ENCODE peak calls at places on chromosomes 4 and X, in seven cellular contexts. M, U, S, Q, R, E and L are unnamed samples.

GRCh38 chr4:2322227-2322626 is 60.3 kb upstream of the MXD4 start:
- DNase-seq in M (no peak), U (no peak), S (no peak), Q (no peak), R (no peak), E (no peak), L (no peak)

GRCh38 chr4:7778524-7779193 is 161.0 kb downstream of the AFAP1 start:
- DNase-seq in M (no peak), U (no peak), S (no peak), Q (no peak), R (no peak), E (no peak), L (no peak)

GRCh38 chrX:14630724-14631123 is 101.4 kb downstream of the GLRA2 start:
- DNase-seq in M (no peak), U (no peak), S (no peak), Q (no peak), R (no peak), E (peak; percentile 23), L (no peak)

GRCh38 chr4:5960197-5960880 is 57.9 kb downstream of the C4orf50 start:
- DNase-seq in M (no peak), U (no peak), S (no peak), Q (no peak), R (no peak), E (no peak), L (no peak)

GRCh38 chr4:751676-752075 is 46.0 kb downstream of the PCGF3 start:
- DNase-seq in M (peak; percentile 55), U (no peak), S (no peak), Q (no peak), R (no peak), E (no peak), L (no peak)

GRCh38 chr4:72326692-72327632 is 242.1 kb downstream of the ADAMTS3 start:
- DNase-seq in M (peak; percentile 21), U (no peak), S (no peak), Q (no peak), R (no peak), E (peak; percentile 68), L (no peak)

GRCh38 chrX:130772313-130773140 is 130.5 kb downstream of the ENOX2 start:
- DNase-seq in M (peak; percentile 19), U (no peak), S (no peak), Q (no peak), R (peak; percentile 36), E (peak; percentile 83), L (peak; percentile 0)

GRCh38 chr4:58767598-58767997 is 1657.4 kb upstream of the IGFBP7 start:
- DNase-seq in M (no peak), U (no peak), S (no peak), Q (no peak), R (no peak), E (no peak), L (no peak)

GRCh38 chr4:56907489-56908205 is at the start of gene REST:
- DNase-seq in M (peak; percentile 92), U (peak; percentile 74), S (peak; percentile 97), Q (peak; percentile 80), R (peak; percentile 55), E (peak; percentile 90), L (no peak)

GRCh38 chr4:8198906-8199593 is at the start of gene SH3TC1:
- DNase-seq in M (peak; percentile 97), U (peak; percentile 48), S (no peak), Q (peak; percentile 51), R (peak; percentile 94), E (peak; percentile 97), L (peak; percentile 62)

GRCh38 chrX:147405764-147406163 is 506.0 kb upstream of the FMR1 start:
- DNase-seq in M (no peak), U (no peak), S (peak; percentile 23), Q (no peak), R (no peak), E (no peak), L (no peak)

GRCh38 chr4:84740071-84740470 is 157.1 kb downstream of the CDS1 start:
- DNase-seq in M (no peak), U (no peak), S (no peak), Q (no peak), R (no peak), E (no peak), L (no peak)

GRCh38 chr4:55087016-55087929 is 38.1 kb downstream of the KDR start:
- DNase-seq in M (peak; percentile 61), U (no peak), S (no peak), Q (no peak), R (no peak), E (peak; percentile 19), L (no peak)

GRCh38 chrX:40010550-40011364 is 87.0 kb downstream of the BCOR start:
- DNase-seq in M (peak; percentile 66), U (no peak), S (peak; percentile 71), Q (no peak), R (no peak), E (no peak), L (no peak)

GRCh38 chrX:19630776-19631707 is 115.7 kb upstream of the MAP3K15 start:
- DNase-seq in M (no peak), U (no peak), S (no peak), Q (no peak), R (no peak), E (no peak), L (no peak)

GRCh38 chrX:9434151-9434550 is 30.7 kb upstream of the TBL1X start:
- DNase-seq in M (no peak), U (no peak), S (no peak), Q (no peak), R (no peak), E (no peak), L (no peak)

GRCh38 chrX:103254171-103254824 is 657 bp downstream of the TCEAL8 start:
- DNase-seq in M (peak; percentile 55), U (no peak), S (peak; percentile 98), Q (peak; percentile 8), R (peak; percentile 51), E (peak; percentile 59), L (no peak)

GRCh38 chr4:172648471-172648870 is 520.1 kb upstream of the GALNT7 start:
- DNase-seq in M (no peak), U (no peak), S (no peak), Q (no peak), R (peak; percentile 15), E (no peak), L (no peak)

GRCh38 chr4:636628-636950 is 11.2 kb downstream of the PDE6B start:
- DNase-seq in M (no peak), U (no peak), S (no peak), Q (no peak), R (no peak), E (no peak), L (no peak)

GRCh38 chrX:2610246-2611170 is 80.6 kb upstream of the CD99 start:
- DNase-seq in M (no peak), U (no peak), S (no peak), Q (no peak), R (no peak), E (peak; percentile 63), L (no peak)

GRCh38 chrX:142977128-142977914 is 48.4 kb upstream of the SPANXN4 start:
- DNase-seq in M (no peak), U (no peak), S (no peak), Q (no peak), R (no peak), E (no peak), L (no peak)

GRCh38 chrX:31070057-31070468 is 1.8 kb downstream of the FTHL17 start:
- DNase-seq in M (no peak), U (no peak), S (no peak), Q (no peak), R (peak; percentile 47), E (no peak), L (no peak)

GRCh38 chrX:153669901-153670731 is 3.5 kb downstream of the PNCK start:
- DNase-seq in M (no peak), U (no peak), S (no peak), Q (no peak), R (no peak), E (no peak), L (no peak)

GRCh38 chr4:181350578-181351420 is 892.4 kb upstream of the TENM3 start:
- DNase-seq in M (no peak), U (no peak), S (no peak), Q (no peak), R (no peak), E (no peak), L (no peak)

GRCh38 chr4:146432065-146432464 is 89.7 kb downstream of the SLC10A7 start:
- DNase-seq in M (no peak), U (no peak), S (no peak), Q (no peak), R (no peak), E (no peak), L (no peak)

DNA sequence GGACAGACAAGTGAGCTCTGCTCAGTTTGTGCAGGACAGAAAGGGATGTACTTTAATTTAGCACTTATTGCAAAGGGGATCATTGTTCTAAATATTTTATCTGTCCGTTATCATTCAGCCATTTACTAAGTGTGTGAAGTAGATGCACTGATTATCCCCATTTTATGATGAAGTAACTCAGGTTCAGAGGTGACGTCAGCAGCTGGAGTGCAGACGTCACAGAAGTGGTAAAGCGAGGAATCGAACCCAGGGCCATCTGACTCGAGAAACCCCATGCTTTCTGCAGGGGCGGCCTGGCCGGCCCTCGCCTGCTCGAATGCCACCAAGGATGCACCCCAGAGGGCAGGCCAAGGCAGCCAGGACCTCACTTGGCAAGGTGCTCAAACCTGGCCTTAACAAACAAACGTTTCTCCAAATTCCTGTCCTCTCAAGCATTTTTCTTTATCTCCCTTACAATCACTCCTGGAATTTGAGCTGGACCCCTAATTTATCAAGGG is 75.0 kb downstream of the DCTD start:
- DNase-seq in M (no peak), U (no peak), S (no peak), Q (no peak), R (no peak), E (no peak), L (no peak)
- H3K9me3 ChIP-seq in M (no peaks in the 10 kb centered on the region), U (no peaks in the 10 kb centered on the region), S (no peaks in the 10 kb centered on the region), Q (no peaks in the 10 kb centered on the region), R (no peaks in the 10 kb centered on the region), E (no peaks in the 10 kb centered on the region), L (peaks cover 7% of the 10 kb centered on the region)

GRCh38 chr4:95694411-95694810 is 145.5 kb upstream of the PDHA2 start:
- DNase-seq in M (no peak), U (no peak), S (no peak), Q (no peak), R (peak; percentile 19), E (no peak), L (no peak)

DNA sequence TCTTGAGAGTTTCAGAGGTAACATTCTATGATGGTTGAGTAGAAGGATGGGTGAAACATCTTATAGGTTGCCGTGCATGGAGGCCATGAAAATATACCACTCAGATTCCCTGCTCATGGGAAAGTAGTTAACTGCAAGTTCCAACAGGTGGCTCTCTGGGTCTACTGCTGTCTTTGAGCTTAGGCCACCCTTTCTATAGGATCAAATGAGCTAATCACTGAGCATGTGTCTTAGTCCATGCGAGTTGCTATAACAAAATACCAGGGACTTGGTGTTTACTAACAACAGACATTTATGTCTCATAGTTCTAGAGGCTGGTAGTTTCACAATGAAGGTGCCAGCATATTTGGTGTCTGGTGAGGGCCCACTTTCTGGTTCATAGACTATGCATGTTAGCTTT is 144.8 kb upstream of the UNC5C start:
- DNase-seq in M (no peak), U (no peak), S (peak; percentile 29), Q (no peak), R (peak; percentile 48), E (no peak), L (no peak)
- H3K9me3 ChIP-seq in M (no peaks in the 10 kb centered on the region), U (no peaks in the 10 kb centered on the region), S (no peaks in the 10 kb centered on the region), Q (no peaks in the 10 kb centered on the region), R (no peaks in the 10 kb centered on the region), E (peaks cover 2% of the 10 kb centered on the region), L (no peaks in the 10 kb centered on the region)

GRCh38 chrX:155592331-155592730 is 20.4 kb downstream of the TMLHE start:
- DNase-seq in M (no peak), U (no peak), S (no peak), Q (no peak), R (no peak), E (no peak), L (no peak)
- H3K9me3 ChIP-seq in M (peaks cover 25% of the 10 kb centered on the region), U (no peaks in the 10 kb centered on the region), S (peaks cover 30% of the 10 kb centered on the region), Q (no peaks in the 10 kb centered on the region), R (peaks cover 7% of the 10 kb centered on the region), E (no peaks in the 10 kb centered on the region), L (no peaks in the 10 kb centered on the region)

GRCh38 chr4:44493924-44494323 is 45.3 kb upstream of the KCTD8 start:
- DNase-seq in M (peak; percentile 8), U (no peak), S (peak; percentile 50), Q (no peak), R (peak; percentile 8), E (peak; percentile 38), L (no peak)
- H3K9me3 ChIP-seq in M (no peaks in the 10 kb centered on the region), U (no peaks in the 10 kb centered on the region), S (no peaks in the 10 kb centered on the region), Q (no peaks in the 10 kb centered on the region), R (no peaks in the 10 kb centered on the region), E (no peaks in the 10 kb centered on the region), L (no peaks in the 10 kb centered on the region)